ENCODE peak calls at places on chromosomes 3 and 15, in eight cellular contexts. T, L, B, E, J, H, C and O are unnamed samples.

GRCh38 chr3:197746801-197747237 is 2.9 kb upstream of the FYTTD1 start:
- DNase-seq in T (no peak), L (no peak), B (no peak), E (no peak), J (no peak), H (no peak), C (no peak), O (no peak)

GRCh38 chr3:158419820-158420653 is 151.0 kb upstream of the MLF1 start:
- DNase-seq in T (no peak), L (no peak), B (no peak), E (no peak), J (no peak), H (no peak), C (no peak), O (no peak)

GRCh38 chr15:92020765-92021164 is 167.3 kb downstream of the SLCO3A1 start:
- DNase-seq in T (no peak), L (no peak), B (no peak), E (no peak), J (no peak), H (no peak), C (no peak), O (no peak)

GRCh38 chr15:66999601-67000000 is 65.8 kb upstream of the SMAD3 start:
- DNase-seq in T (no peak), L (no peak), B (no peak), E (no peak), J (no peak), H (no peak), C (no peak), O (no peak)

GRCh38 chr3:16388850-16389411 is 123.9 kb downstream of the OXNAD1 start:
- DNase-seq in T (no peak), L (no peak), B (no peak), E (no peak), J (no peak), H (no peak), C (no peak), O (no peak)

GRCh38 chr3:106399208-106399607 is 530.4 kb upstream of the CBLB start:
- DNase-seq in T (no peak), L (no peak), B (no peak), E (no peak), J (no peak), H (no peak), C (no peak), O (no peak)

GRCh38 chr15:41411031-41411430 is 5.9 kb upstream of the RTF1 start:
- DNase-seq in T (no peak), L (no peak), B (no peak), E (no peak), J (no peak), H (no peak), C (no peak), O (no peak)

GRCh38 chr15:73239564-73240208 is 129.1 kb downstream of the HCN4 start:
- DNase-seq in T (peak; percentile 38), L (no peak), B (peak; percentile 16), E (no peak), J (no peak), H (no peak), C (no peak), O (no peak)

GRCh38 chr3:134904796-134905646 is 110.0 kb downstream of the EPHB1 start:
- DNase-seq in T (no peak), L (no peak), B (no peak), E (no peak), J (no peak), H (no peak), C (no peak), O (no peak)